ENCODE peak calls at places on chromosomes 6 and 20, in six cellular contexts. V, F, L, O, H and Q are unnamed samples.

GRCh38 chr20:2515203-2515602 is 6.5 kb upstream of the ZNF343 start:
- DNase-seq in V (no peak), F (no peak), L (no peak), O (no peak), H (no peak), Q (no peak)

GRCh38 chr6:130560231-130560630 is 194.4 kb downstream of the TMEM200A start:
- DNase-seq in V (no peak), F (no peak), L (no peak), O (no peak), H (no peak), Q (no peak)

GRCh38 chr6:143397229-143398222 is 53.0 kb downstream of the ADAT2 start:
- DNase-seq in V (peak), F (peak), L (peak), O (no peak), H (peak), Q (peak)

GRCh38 chr6:17456711-17457110 is 63.3 kb downstream of the CAP2 start:
- DNase-seq in V (no peak), F (no peak), L (no peak), O (no peak), H (no peak), Q (no peak)

GRCh38 chr6:11601776-11602605 is 64.4 kb downstream of the TMEM170B start:
- DNase-seq in V (no peak), F (no peak), L (no peak), O (no peak), H (no peak), Q (no peak)

GRCh38 chr6:17729223-17730077 is 22.7 kb upstream of the NUP153 start:
- DNase-seq in V (no peak), F (no peak), L (no peak), O (no peak), H (no peak), Q (no peak)

GRCh38 chr6:1311400-1312192 is at the start of gene FOXQ1:
- DNase-seq in V (no peak), F (peak), L (no peak), O (peak), H (no peak), Q (no peak)

GRCh38 chr6:114430534-114431124 is 87.8 kb upstream of the HS3ST5 start:
- DNase-seq in V (no peak), F (no peak), L (no peak), O (no peak), H (no peak), Q (no peak)

GRCh38 chr6:88266126-88266525 is 100.0 kb upstream of the CNR1 start:
- DNase-seq in V (no peak), F (no peak), L (no peak), O (no peak), H (no peak), Q (no peak)

GRCh38 chr6:75620387-75621304 is 19.0 kb downstream of the SENP6 start:
- DNase-seq in V (no peak), F (no peak), L (no peak), O (peak), H (no peak), Q (no peak)

GRCh38 chr20:37383229-37383989 is 37.5 kb downstream of the SRC start:
- DNase-seq in V (no peak), F (no peak), L (no peak), O (no peak), H (no peak), Q (no peak)

GRCh38 chr6:72363844-72364740 is 257.8 kb upstream of the KCNQ5 start:
- DNase-seq in V (no peak), F (no peak), L (no peak), O (no peak), H (no peak), Q (no peak)

GRCh38 chr6:148998704-148999103 is 251.9 kb downstream of the UST start:
- DNase-seq in V (peak), F (no peak), L (no peak), O (no peak), H (no peak), Q (no peak)

GRCh38 chr6:93550551-93551276 is 131.4 kb upstream of the EPHA7 start:
- DNase-seq in V (no peak), F (no peak), L (no peak), O (no peak), H (no peak), Q (no peak)

GRCh38 chr6:34142599-34142998 is 3.3 kb downstream of the GRM4 start:
- DNase-seq in V (no peak), F (peak), L (no peak), O (peak), H (no peak), Q (no peak)

GRCh38 chr6:113488061-113488460 is 369.1 kb upstream of the MARCKS start:
- DNase-seq in V (no peak), F (no peak), L (no peak), O (no peak), H (no peak), Q (no peak)

GRCh38 chr20:56945057-56945456 is 316.0 kb downstream of the TFAP2C start:
- DNase-seq in V (no peak), F (no peak), L (no peak), O (no peak), H (no peak), Q (no peak)

GRCh38 chr6:26216015-26216885 is 129.0 kb downstream of the HFE start:
- DNase-seq in V (peak), F (no peak), L (peak), O (peak), H (peak), Q (peak)

GRCh38 chr6:71246596-71246995 is 42.0 kb upstream of the OGFRL1 start:
- DNase-seq in V (no peak), F (no peak), L (no peak), O (no peak), H (no peak), Q (no peak)

GRCh38 chr6:47007657-47008396 is 34.3 kb downstream of the ADGRF1 start:
- DNase-seq in V (no peak), F (no peak), L (no peak), O (no peak), H (no peak), Q (no peak)

GRCh38 chr20:2626853-2627541 is 25.4 kb upstream of the NOP56 start:
- DNase-seq in V (no peak), F (no peak), L (no peak), O (no peak), H (no peak), Q (no peak)

GRCh38 chr6:2848851-2849250 is 7.2 kb upstream of the SERPINB1 start:
- DNase-seq in V (no peak), F (no peak), L (peak), O (peak), H (peak), Q (peak)

GRCh38 chr20:56359212-56360132 is 698 bp downstream of the FAM210B start:
- DNase-seq in V (peak), F (peak), L (no peak), O (peak), H (peak), Q (no peak)

GRCh38 chr6:75412937-75413662 is 80.5 kb downstream of the FILIP1 start:
- DNase-seq in V (no peak), F (no peak), L (no peak), O (no peak), H (no peak), Q (no peak)

GRCh38 chr20:17890330-17890729 is 78.3 kb downstream of the SNX5 start:
- DNase-seq in V (no peak), F (no peak), L (no peak), O (no peak), H (no peak), Q (no peak)

GRCh38 chr6:12791371-12791770 is 74.8 kb downstream of the PHACTR1 start:
- DNase-seq in V (no peak), F (no peak), L (no peak), O (no peak), H (no peak), Q (no peak)

GRCh38 chr20:1879934-1880333 is 15.3 kb upstream of the SIRPA start:
- DNase-seq in V (no peak), F (no peak), L (no peak), O (no peak), H (no peak), Q (no peak)

GRCh38 chr6:85675030-85675819 is 32.5 kb upstream of the SYNCRIP start:
- DNase-seq in V (no peak), F (no peak), L (no peak), O (no peak), H (no peak), Q (no peak)

GRCh38 chr6:163347021-163347446 is 67.5 kb upstream of the QKI start:
- DNase-seq in V (no peak), F (no peak), L (no peak), O (no peak), H (no peak), Q (no peak)

GRCh38 chr20:35568645-35569044 is 26.8 kb downstream of the ERGIC3 start:
- DNase-seq in V (no peak), F (peak), L (no peak), O (peak), H (no peak), Q (peak)

DNA sequence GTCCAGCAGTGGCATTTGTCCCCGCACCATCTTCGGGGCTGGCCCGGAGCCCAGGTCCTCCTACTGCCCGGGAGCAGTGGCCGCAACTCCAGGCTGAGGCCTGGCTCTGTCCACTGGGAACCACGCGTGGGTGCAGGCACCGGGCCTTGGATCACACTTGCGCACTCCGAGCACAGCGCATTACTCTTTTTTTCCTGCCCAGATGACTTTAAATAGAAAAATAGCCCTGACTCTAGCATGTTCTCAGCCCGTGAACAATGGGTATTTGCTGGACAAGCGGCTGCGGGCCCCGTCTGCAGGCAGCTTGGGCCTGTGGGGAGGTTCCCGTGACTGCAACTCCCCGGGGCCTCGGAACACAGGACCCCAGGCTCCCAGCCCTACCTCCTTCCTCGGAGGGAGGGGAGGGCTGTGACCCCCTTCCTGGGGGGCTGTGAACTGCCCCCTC is 162.2 kb downstream of the TBXT start:
- DNase-seq in V (peak), F (no peak), L (no peak), O (no peak), H (no peak), Q (no peak)
- H3K4me3 ChIP-seq in V (peak), F (no peak), L (no peak), O (no peak), H (no peak), Q (no peak)

GRCh38 chr6:33028220-33028849 is 18.9 kb upstream of the HLA-DOA start:
- DNase-seq in V (no peak), F (no peak), L (no peak), O (no peak), H (no peak), Q (no peak)

GRCh38 chr6:33029297-33030184 is 20.1 kb upstream of the HLA-DOA start:
- DNase-seq in V (peak), F (no peak), L (no peak), O (no peak), H (no peak), Q (peak)

GRCh38 chr6:33034554-33034953 is 25.2 kb upstream of the HLA-DOA start:
- DNase-seq in V (no peak), F (no peak), L (no peak), O (no peak), H (no peak), Q (no peak)

GRCh38 chr6:33030245-33030644 is 20.9 kb upstream of the HLA-DOA start:
- DNase-seq in V (no peak), F (no peak), L (no peak), O (no peak), H (no peak), Q (no peak)
- H3K4me3 ChIP-seq in V (no peak), F (no peak), L (no peak), O (no peak), H (no peak), Q (no peak)

DNA sequence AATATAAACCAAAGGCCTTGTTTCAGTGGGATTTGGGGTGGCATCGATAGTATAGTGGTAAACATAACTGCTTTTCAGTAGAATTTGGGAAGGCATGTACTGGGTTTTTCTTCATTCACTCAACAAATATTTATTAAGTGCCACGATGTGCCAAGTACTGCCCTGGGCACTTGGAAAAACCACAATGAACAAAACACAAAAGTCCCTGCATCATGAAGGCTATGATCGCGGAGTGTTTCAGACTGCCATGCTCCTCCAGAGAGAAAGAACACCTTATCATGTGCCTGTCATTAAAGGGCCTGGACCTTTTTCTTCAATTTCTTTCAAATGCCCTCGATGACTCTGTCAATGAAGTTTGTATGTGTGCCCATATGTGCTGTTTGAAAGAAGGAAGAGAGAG is 59.2 kb upstream of the CEP85L start:
- DNase-seq in V (no peak), F (no peak), L (no peak), O (no peak), H (no peak), Q (no peak)
- H3K4me3 ChIP-seq in V (no peak), F (no peak), L (peak), O (no peak), H (no peak), Q (no peak)

GRCh38 chr6:29791786-29792122 is 35.9 kb upstream of the HLA-G start:
- DNase-seq in V (no peak), F (no peak), L (no peak), O (no peak), H (no peak), Q (no peak)

GRCh38 chr6:29793796-29794195 is 33.8 kb upstream of the HLA-G start:
- DNase-seq in V (no peak), F (no peak), L (no peak), O (no peak), H (no peak), Q (no peak)

GRCh38 chr6:29793036-29793356 is 34.6 kb upstream of the HLA-G start:
- DNase-seq in V (no peak), F (no peak), L (no peak), O (no peak), H (no peak), Q (no peak)

GRCh38 chr6:29791162-29791561 is 36.5 kb upstream of the HLA-G start:
- DNase-seq in V (no peak), F (no peak), L (no peak), O (no peak), H (no peak), Q (no peak)

DNA sequence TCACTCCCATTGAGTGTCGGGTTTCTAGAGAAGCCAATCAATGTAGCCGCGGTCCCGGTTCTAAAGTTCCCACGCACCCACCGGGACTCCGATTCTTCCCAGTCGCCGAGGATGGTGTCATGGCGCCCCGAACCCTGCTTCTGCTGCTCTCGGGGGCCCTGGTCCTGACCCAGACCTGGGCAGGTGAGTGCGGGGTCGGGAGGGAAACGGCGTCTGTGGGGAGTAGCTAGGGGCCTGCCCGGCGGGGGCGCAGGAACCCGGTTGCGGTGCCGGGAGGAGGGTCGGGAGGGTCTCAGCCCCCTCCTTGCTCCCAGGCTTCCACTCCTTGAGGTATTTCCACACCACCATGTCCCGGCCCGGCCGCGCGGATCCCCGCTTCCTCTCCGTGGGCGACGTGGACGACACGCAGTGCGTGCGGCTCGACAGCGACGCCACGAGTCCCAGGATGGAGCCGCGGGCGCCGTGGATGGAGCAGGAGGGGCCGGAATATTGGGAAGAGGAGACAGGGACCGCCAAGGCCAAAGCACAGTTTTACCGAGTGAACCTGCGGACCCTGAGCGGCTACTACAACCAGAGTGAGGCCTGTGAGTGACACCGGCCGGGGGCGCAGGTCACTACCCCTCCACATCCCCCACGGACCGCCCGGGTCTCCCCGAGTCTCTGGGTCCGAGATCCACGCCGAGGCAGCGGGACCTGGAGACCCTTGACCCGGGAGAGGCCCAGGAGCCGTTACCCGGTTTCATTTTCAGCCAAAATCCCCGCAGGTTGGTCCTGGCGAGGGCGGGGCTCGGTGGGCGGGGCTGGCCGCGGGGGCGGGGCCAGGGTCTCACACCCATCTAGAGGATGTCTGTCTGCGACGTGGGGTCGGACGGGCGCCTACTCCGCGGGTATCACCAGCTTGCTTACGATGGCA is 35.2 kb upstream of the HLA-G start:
- DNase-seq in V (peak), F (peak), L (peak), O (peak), H (peak), Q (no peak)
- H3K4me3 ChIP-seq in V (peak), F (peak), L (peak), O (peak), H (peak), Q (no peak)

GRCh38 chr6:133855599-133855972 is 33.3 kb upstream of the TCF21 start:
- DNase-seq in V (no peak), F (no peak), L (no peak), O (no peak), H (no peak), Q (no peak)

GRCh38 chr6:133854633-133855598 is 34.0 kb upstream of the TCF21 start:
- DNase-seq in V (no peak), F (peak), L (no peak), O (peak), H (no peak), Q (no peak)

GRCh38 chr6:133856911-133857310 is 32.0 kb upstream of the TCF21 start:
- DNase-seq in V (no peak), F (no peak), L (no peak), O (no peak), H (no peak), Q (no peak)

GRCh38 chr6:133855994-133856393 is 32.9 kb upstream of the TCF21 start:
- DNase-seq in V (no peak), F (no peak), L (no peak), O (no peak), H (no peak), Q (no peak)

GRCh38 chr6:133854167-133854632 is 34.7 kb upstream of the TCF21 start:
- DNase-seq in V (no peak), F (no peak), L (no peak), O (no peak), H (no peak), Q (no peak)
- H3K4me3 ChIP-seq in V (no peak), F (no peak), L (no peak), O (peak), H (no peak), Q (no peak)

DNA sequence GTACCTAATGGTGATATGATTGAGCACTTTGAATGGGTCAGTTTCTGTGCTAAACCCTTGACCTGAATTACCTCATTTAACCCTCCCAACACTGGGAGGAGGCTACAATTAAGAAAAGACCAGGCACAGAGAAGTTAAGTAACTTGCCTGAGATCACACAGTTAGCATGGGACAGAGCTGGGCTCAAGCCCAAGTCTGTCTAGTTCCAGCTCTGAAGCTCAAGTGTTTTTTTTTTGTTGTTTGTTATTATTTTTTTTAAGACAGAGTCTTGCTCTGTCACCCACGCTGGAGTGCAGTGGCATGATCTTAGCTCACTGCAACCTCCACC is 4.0 kb downstream of the FAM83D start:
- DNase-seq in V (no peak), F (no peak), L (no peak), O (no peak), H (no peak), Q (no peak)
- H3K4me3 ChIP-seq in V (no peak), F (no peak), L (no peak), O (no peak), H (no peak), Q (no peak)

GRCh38 chr6:128885381-128885780 is 2.4 kb downstream of the LAMA2 start:
- DNase-seq in V (no peak), F (no peak), L (no peak), O (no peak), H (no peak), Q (no peak)

GRCh38 chr6:128882991-128883571 is at the start of gene LAMA2:
- DNase-seq in V (peak), F (peak), L (peak), O (no peak), H (no peak), Q (no peak)

GRCh38 chr6:128882560-128882959 is 378 bp upstream of the LAMA2 start:
- DNase-seq in V (peak), F (no peak), L (no peak), O (no peak), H (no peak), Q (no peak)
- H3K4me3 ChIP-seq in V (peak), F (peak), L (no peak), O (no peak), H (no peak), Q (no peak)

DNA sequence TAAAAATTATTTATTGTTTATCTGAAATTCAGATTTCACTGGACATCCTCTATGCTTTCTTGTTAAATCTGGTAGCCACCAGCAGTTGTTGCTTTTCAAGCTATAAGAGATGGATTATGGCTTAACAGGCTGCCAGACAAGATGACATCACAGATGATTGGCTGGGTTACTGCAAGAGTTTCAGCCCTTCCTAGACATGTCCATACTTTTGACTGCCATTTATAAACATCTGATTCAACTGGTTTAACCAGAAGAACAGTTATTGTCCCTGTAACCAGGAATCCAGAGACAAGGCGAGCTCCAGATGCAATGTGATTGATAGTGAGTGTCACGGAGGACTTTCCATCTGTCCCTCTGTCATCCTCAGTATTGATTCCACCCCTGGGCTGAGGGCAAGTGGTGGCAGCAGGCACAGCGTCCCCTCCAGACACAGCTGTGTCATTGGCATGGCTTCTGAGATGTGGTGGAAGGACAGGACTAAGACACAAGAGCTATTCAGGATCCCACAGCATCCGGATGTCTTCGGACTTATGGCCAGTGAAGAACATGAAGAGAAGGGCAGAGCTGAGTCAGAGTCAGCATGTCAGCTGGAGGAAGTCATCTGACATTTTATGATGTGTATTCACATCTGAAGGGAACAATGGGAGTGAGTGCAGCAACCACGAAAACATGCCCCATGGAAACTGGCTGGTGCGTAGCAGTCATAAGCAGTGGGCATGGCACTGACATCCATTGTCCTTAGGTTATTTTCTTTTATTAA is 284.5 kb upstream of the CDYL start:
- DNase-seq in V (no peak), F (no peak), L (no peak), O (no peak), H (no peak), Q (no peak)
- H3K4me3 ChIP-seq in V (no peak), F (no peak), L (no peak), O (no peak), H (no peak), Q (no peak)